ENCODE peak calls at places on chromosome 7, in nine cellular contexts. E is PC-9; G is fibroblast of lung; H is MM.1S; Q is AG09309; Y is choroid plexus epithelial cell; W is activated T-helper 2 cell treated with anti-CD3 and anti-CD28 coated beads, Interferon-gamma antibody, Interleukin-2, Interleukin-4, amounts not matched to agents 10 μg/mL and 5 μg/mL and 100 μg/mL, durations not matched to agents 14 hours and 24 hours and 36 hours; A is AG04449; K is OCI-M1. F is an unnamed sample.

GRCh38 chr7:128888039-128888755 is 22.3 kb downstream of the KCP start:
- DNase-seq in E (no peak), G (no peak), H (no peak), Q (no peak), Y (no peak), W (no peak), A (no peak), K (no peak), F (no peak)

GRCh38 chr7:69677054-69677847 is 79.0 kb downstream of the AUTS2 start:
- DNase-seq in E (no peak), G (no peak), H (no peak), Q (no peak), Y (peak; percentile 13), W (no peak), A (no peak), K (peak; percentile 12), F (peak; percentile 54)

GRCh38 chr7:128988372-128988771 is 50.6 kb downstream of the IRF5 start:
- DNase-seq in E (no peak), G (no peak), H (no peak), Q (no peak), Y (no peak), W (no peak), A (no peak), K (no peak), F (no peak)

GRCh38 chr7:158529181-158530096 is 58.2 kb downstream of the PTPRN2 start:
- DNase-seq in E (no peak), G (no peak), H (no peak), Q (no peak), Y (no peak), W (no peak), A (no peak), K (no peak), F (no peak)

GRCh38 chr7:69801729-69802688 is 203.7 kb downstream of the AUTS2 start:
- DNase-seq in E (no peak), G (no peak), H (no peak), Q (no peak), Y (no peak), W (no peak), A (no peak), K (no peak), F (no peak)

GRCh38 chr7:85184599-85185354 is 2.1 kb downstream of the SEMA3D start:
- DNase-seq in E (no peak), G (peak; percentile 47), H (no peak), Q (no peak), Y (peak; percentile 51), W (no peak), A (no peak), K (no peak), F (no peak)

GRCh38 chr7:37550426-37550825 is 101.8 kb upstream of the ELMO1 start:
- DNase-seq in E (no peak), G (no peak), H (no peak), Q (no peak), Y (no peak), W (no peak), A (no peak), K (no peak), F (no peak)

GRCh38 chr7:123600876-123601275 is 745 bp upstream of the ASB15 start:
- DNase-seq in E (no peak), G (no peak), H (no peak), Q (no peak), Y (no peak), W (no peak), A (no peak), K (no peak), F (no peak)

GRCh38 chr7:151901313-151901669 is 24.4 kb upstream of the PRKAG2 start:
- DNase-seq in E (no peak), G (no peak), H (no peak), Q (no peak), Y (no peak), W (no peak), A (no peak), K (no peak), F (no peak)

GRCh38 chr7:2195403-2196246 is 37.1 kb downstream of the MAD1L1 start:
- DNase-seq in E (no peak), G (no peak), H (no peak), Q (no peak), Y (no peak), W (no peak), A (no peak), K (no peak), F (no peak)